ENCODE peak calls at places on chromosomes 13 and 19, in nine cellular contexts. Z, Q, X, T, R, I, A, L and B are unnamed samples.
A peak's percentile ranks its signal among the peaks of the same experiment; 100 is the strongest.

GRCh38 chr19:29748996-29749395 is 33.9 kb upstream of the C19orf12 start:
- DNase-seq in Z (no peak), Q (no peak), X (no peak), T (no peak), R (no peak), I (no peak), A (no peak), L (no peak), B (no peak)

GRCh38 chr13:109410868-109411267 is 375.5 kb downstream of the IRS2 start:
- DNase-seq in Z (no peak), Q (no peak), X (no peak), T (no peak), R (no peak), I (no peak), A (no peak), L (no peak), B (no peak)

GRCh38 chr19:10027158-10027997 is 14.1 kb downstream of the RDH8 start:
- DNase-seq in Z (peak; percentile 70), Q (peak; percentile 74), X (peak; percentile 84), T (peak; percentile 87), R (peak; percentile 98), I (peak; percentile 98), A (peak; percentile 99), L (peak; percentile 99), B (peak; percentile 89)

GRCh38 chr13:85995788-85996418 is 196.7 kb upstream of the SLITRK6 start:
- DNase-seq in Z (no peak), Q (no peak), X (no peak), T (no peak), R (no peak), I (no peak), A (no peak), L (no peak), B (no peak)

GRCh38 chr13:97849305-97849704 is 104.2 kb upstream of the IPO5 start:
- DNase-seq in Z (no peak), Q (no peak), X (no peak), T (no peak), R (no peak), I (peak; percentile 9), A (no peak), L (no peak), B (peak; percentile 76)

GRCh38 chr19:49440439-49441209 is 703 bp downstream of the SLC17A7 start:
- DNase-seq in Z (no peak), Q (no peak), X (no peak), T (peak; percentile 28), R (no peak), I (no peak), A (no peak), L (no peak), B (no peak)

GRCh38 chr13:99432637-99433542 is 68.4 kb upstream of the TM9SF2 start:
- DNase-seq in Z (peak; percentile 62), Q (peak; percentile 88), X (peak; percentile 91), T (peak; percentile 69), R (no peak), I (peak; percentile 80), A (peak; percentile 77), L (peak; percentile 51), B (peak; percentile 46)

GRCh38 chr13:32969516-32969941 is 46.7 kb upstream of the KL start:
- DNase-seq in Z (no peak), Q (no peak), X (no peak), T (peak; percentile 16), R (no peak), I (peak; percentile 53), A (no peak), L (no peak), B (no peak)

GRCh38 chr19:53246498-53246897 is 8.2 kb downstream of the ZNF677 start:
- DNase-seq in Z (no peak), Q (no peak), X (no peak), T (no peak), R (no peak), I (no peak), A (no peak), L (no peak), B (no peak)

GRCh38 chr13:20492641-20493040 is 33.0 kb downstream of the CRYL1 start:
- DNase-seq in Z (peak; percentile 58), Q (peak; percentile 49), X (peak; percentile 26), T (no peak), R (peak; percentile 35), I (no peak), A (no peak), L (peak; percentile 21), B (no peak)

GRCh38 chr19:18291590-18292459 is 10.4 kb upstream of the JUND start:
- DNase-seq in Z (peak; percentile 64), Q (peak; percentile 92), X (peak; percentile 89), T (peak; percentile 77), R (peak; percentile 49), I (peak; percentile 82), A (peak; percentile 93), L (peak; percentile 73), B (peak; percentile 93)

GRCh38 chr13:81017525-81018152 is 676.7 kb upstream of the SPRY2 start:
- DNase-seq in Z (peak; percentile 82), Q (no peak), X (no peak), T (no peak), R (no peak), I (peak; percentile 9), A (no peak), L (peak; percentile 7), B (peak; percentile 50)

GRCh38 chr19:43606569-43607229 is 5.2 kb upstream of the SRRM5 start:
- DNase-seq in Z (no peak), Q (no peak), X (no peak), T (no peak), R (no peak), I (no peak), A (no peak), L (no peak), B (no peak)

GRCh38 chr13:58960909-58961308 is 1202.8 kb downstream of the DIAPH3 start:
- DNase-seq in Z (peak; percentile 16), Q (no peak), X (no peak), T (no peak), R (no peak), I (no peak), A (no peak), L (no peak), B (peak; percentile 12)